ENCODE peak calls at places on chromosomes 5 and 9, in seven cellular contexts. U, Y, T, J, O, V and S are unnamed samples.

GRCh38 chr5:135324897-135325650 is 74.0 kb downstream of the MACROH2A1 start:
- DNase-seq in U (peak; percentile 27), Y (no peak), T (no peak), J (no peak), O (no peak), V (no peak), S (peak; percentile 71)

GRCh38 chr5:159049844-159050318 is 49.8 kb downstream of the EBF1 start:
- DNase-seq in U (no peak), Y (no peak), T (no peak), J (peak; percentile 10), O (peak; percentile 78), V (no peak), S (no peak)

GRCh38 chr5:174801798-174802197 is 77.4 kb downstream of the MSX2 start:
- DNase-seq in U (no peak), Y (no peak), T (no peak), J (no peak), O (no peak), V (no peak), S (no peak)

GRCh38 chr9:100011062-100011681 is 87.6 kb downstream of the ERP44 start:
- DNase-seq in U (peak; percentile 50), Y (no peak), T (no peak), J (peak; percentile 72), O (peak; percentile 83), V (peak; percentile 9), S (peak; percentile 44)

GRCh38 chr9:97895695-97896332 is 26.5 kb downstream of the TRMO start:
- DNase-seq in U (no peak), Y (no peak), T (no peak), J (peak; percentile 64), O (peak; percentile 71), V (no peak), S (no peak)

GRCh38 chr5:54289769-54290168 is 20.6 kb downstream of the ARL15 start:
- DNase-seq in U (no peak), Y (no peak), T (no peak), J (no peak), O (no peak), V (no peak), S (no peak)

GRCh38 chr5:66326276-66326675 is 182.2 kb downstream of the SREK1 start:
- DNase-seq in U (no peak), Y (no peak), T (no peak), J (no peak), O (no peak), V (no peak), S (no peak)

GRCh38 chr9:121599186-121599871 is 52.1 kb upstream of the DAB2IP start:
- DNase-seq in U (no peak), Y (peak; percentile 93), T (no peak), J (peak; percentile 64), O (no peak), V (no peak), S (no peak)

GRCh38 chr9:6843742-6844141 is 86.0 kb downstream of the KDM4C start:
- DNase-seq in U (no peak), Y (no peak), T (no peak), J (no peak), O (no peak), V (no peak), S (no peak)

GRCh38 chr9:126429190-126429589 is 102.6 kb downstream of the MVB12B start:
- DNase-seq in U (no peak), Y (no peak), T (no peak), J (no peak), O (no peak), V (no peak), S (no peak)

GRCh38 chr5:76542236-76542635 is 81.0 kb downstream of the F2RL2 start:
- DNase-seq in U (no peak), Y (no peak), T (no peak), J (no peak), O (no peak), V (no peak), S (no peak)

GRCh38 chr5:150021491-150022162 is 21.1 kb downstream of the HMGXB3 start:
- DNase-seq in U (no peak), Y (no peak), T (no peak), J (no peak), O (no peak), V (no peak), S (no peak)

GRCh38 chr5:155711882-155712281 is 615.1 kb upstream of the SGCD start:
- DNase-seq in U (no peak), Y (no peak), T (no peak), J (no peak), O (no peak), V (no peak), S (no peak)

GRCh38 chr9:135149876-135150275 is 62.4 kb downstream of the OLFM1 start:
- DNase-seq in U (no peak), Y (no peak), T (no peak), J (no peak), O (no peak), V (no peak), S (no peak)

GRCh38 chr9:34377402-34377741 is 674 bp upstream of the MYORG start:
- DNase-seq in U (no peak), Y (peak; percentile 72), T (no peak), J (no peak), O (no peak), V (no peak), S (no peak)

GRCh38 chr5:30401479-30402058 is 791.9 kb upstream of the CDH6 start:
- DNase-seq in U (no peak), Y (no peak), T (peak; percentile 7), J (peak; percentile 38), O (peak; percentile 41), V (no peak), S (peak; percentile 17)

GRCh38 chr5:127957183-127957582 is 126.4 kb upstream of the SLC12A2 start:
- DNase-seq in U (no peak), Y (no peak), T (peak; percentile 27), J (peak; percentile 80), O (no peak), V (no peak), S (no peak)

GRCh38 chr5:31781772-31782171 is 142.8 kb downstream of the PDZD2 start:
- DNase-seq in U (no peak), Y (no peak), T (no peak), J (no peak), O (no peak), V (no peak), S (no peak)

GRCh38 chr5:17860660-17861315 is 226.5 kb downstream of the TAF11L14 start:
- DNase-seq in U (no peak), Y (no peak), T (no peak), J (peak; percentile 60), O (no peak), V (no peak), S (no peak)

GRCh38 chr5:100902406-100903035 is 561 bp downstream of the ST8SIA4 start:
- DNase-seq in U (peak; percentile 17), Y (no peak), T (no peak), J (peak; percentile 16), O (no peak), V (no peak), S (no peak)

GRCh38 chr9:37471942-37472679 is 6.9 kb upstream of the ZBTB5 start:
- DNase-seq in U (no peak), Y (no peak), T (peak; percentile 83), J (peak; percentile 97), O (no peak), V (no peak), S (no peak)

GRCh38 chr9:68732405-68733020 is 27.5 kb downstream of the PIP5K1B start:
- DNase-seq in U (no peak), Y (no peak), T (no peak), J (no peak), O (no peak), V (no peak), S (no peak)

GRCh38 chr5:56677693-56678092 is 137.7 kb upstream of the MAP3K1 start:
- DNase-seq in U (no peak), Y (no peak), T (no peak), J (no peak), O (no peak), V (no peak), S (no peak)

GRCh38 chr5:96821260-96821916 is 13.6 kb upstream of the ERAP1 start:
- DNase-seq in U (no peak), Y (no peak), T (no peak), J (no peak), O (no peak), V (no peak), S (no peak)

GRCh38 chr5:78050888-78051287 is 243.6 kb downstream of the AP3B1 start:
- DNase-seq in U (no peak), Y (no peak), T (peak; percentile 0), J (peak; percentile 32), O (no peak), V (no peak), S (no peak)

GRCh38 chr9:18281291-18281690 is 192.7 kb upstream of the ADAMTSL1 start:
- DNase-seq in U (no peak), Y (no peak), T (no peak), J (no peak), O (no peak), V (no peak), S (no peak)

GRCh38 chr5:5591567-5591966 is 169.1 kb downstream of the ICE1 start:
- DNase-seq in U (no peak), Y (no peak), T (no peak), J (no peak), O (no peak), V (no peak), S (no peak)

DNA sequence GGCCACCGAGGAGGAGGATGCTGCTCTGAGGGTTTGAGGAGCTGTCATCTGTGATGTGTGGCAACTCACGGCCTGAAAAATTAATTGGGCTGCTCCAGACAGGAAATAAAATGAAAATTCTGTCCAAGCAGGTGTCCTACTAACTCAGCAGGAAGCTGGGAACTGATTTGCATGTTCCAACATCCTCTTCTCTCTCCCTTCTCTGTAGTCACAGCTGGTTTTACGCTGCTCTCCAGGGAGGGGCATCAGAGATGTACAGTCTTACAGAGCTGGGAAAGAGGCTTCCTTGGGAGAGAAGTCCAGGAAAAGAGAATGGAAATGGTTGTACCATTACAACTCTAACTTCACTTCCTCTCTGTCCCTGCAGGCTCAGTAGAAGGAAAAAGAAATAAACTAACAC is 24.2 kb upstream of the SIL1 start:
- DNase-seq in U (no peak), Y (no peak), T (no peak), J (no peak), O (no peak), V (no peak), S (no peak)
- H3K4me3 ChIP-seq in U (no peak overlapping the region), Y (no peak overlapping the region), T (no peak overlapping the region), J (no peak overlapping the region), O (no peak overlapping the region), V (no peak overlapping the region), S (no peak overlapping the region)

GRCh38 chr5:111480346-111480745 is 32.0 kb downstream of the STARD4 start:
- DNase-seq in U (no peak), Y (no peak), T (no peak), J (no peak), O (no peak), V (no peak), S (no peak)

GRCh38 chr5:111486926-111487325 is 25.4 kb downstream of the STARD4 start:
- DNase-seq in U (no peak), Y (no peak), T (no peak), J (no peak), O (no peak), V (no peak), S (no peak)

GRCh38 chr5:111486055-111486454 is 26.3 kb downstream of the STARD4 start:
- DNase-seq in U (no peak), Y (no peak), T (no peak), J (no peak), O (no peak), V (no peak), S (no peak)
- H3K4me3 ChIP-seq in U (no peak overlapping the region), Y (no peak overlapping the region), T (no peak overlapping the region), J (no peak overlapping the region), O (no peak overlapping the region), V (no peak overlapping the region), S (no peak overlapping the region)

GRCh38 chr5:170681013-170681433 is 102.5 kb upstream of the GABRP start:
- DNase-seq in U (no peak), Y (peak; percentile 65), T (no peak), J (peak; percentile 6), O (no peak), V (no peak), S (peak; percentile 62)
- H3K4me3 ChIP-seq in U (no peak overlapping the region), Y (no peak overlapping the region), T (no peak overlapping the region), J (no peak overlapping the region), O (no peak overlapping the region), V (no peak overlapping the region), S (no peak overlapping the region)

GRCh38 chr9:137639303-137640051 is 20.7 kb downstream of the EHMT1 start:
- DNase-seq in U (no peak), Y (no peak), T (no peak), J (no peak), O (no peak), V (no peak), S (no peak)
- H3K4me3 ChIP-seq in U (peak overlapping the region; percentile 11), Y (no peak overlapping the region), T (peak overlapping the region; percentile 5), J (no peak overlapping the region), O (peak overlapping the region; percentile 29), V (peak overlapping the region; percentile 89), S (no peak overlapping the region)